ENCODE peak calls at places on chromosomes 6 and 20, in five cellular contexts. N is activated T-helper 1 cell treated with Interleukin-2 at 50 U/mL for 16 hours; K is stimulated activated naive CD4-positive, alpha-beta T cell; H is GM04504; B is GM03348. O is an unnamed sample.

GRCh38 chr20:14589383-14589782 is 252.0 kb upstream of the FLRT3 start:
- DNase-seq in H (no peak), N (no peak), K (no peak), B (no peak), O (no peak)

GRCh38 chr20:8132632-8133587 is 844 bp downstream of the PLCB1 start:
- DNase-seq in H (no peak), N (no peak), B (no peak), K (no peak), O (no peak)

GRCh38 chr6:26331809-26332226 is 33.2 kb upstream of the BTN3A2 start:
- DNase-seq in H (no peak), B (no peak), K (peak), N (no peak), O (no peak)

GRCh38 chr6:41937472-41937871 is 4.1 kb downstream of the CCND3 start:
- DNase-seq in B (no peak), K (no peak), N (no peak), H (no peak), O (no peak)

GRCh38 chr6:137873273-137873762 is 6.3 kb downstream of the TNFAIP3 start:
- DNase-seq in K (peak), H (no peak), B (peak), N (no peak), O (no peak)

GRCh38 chr6:43644940-43645612 is at the start of gene RSPH9:
- DNase-seq in B (peak), K (peak), N (peak), H (no peak), O (no peak)

GRCh38 chr6:154984146-154984545 is 11.0 kb upstream of the TIAM2 start:
- DNase-seq in N (no peak), B (no peak), K (no peak), H (no peak), O (no peak)

GRCh38 chr6:113352029-113352801 is 504.9 kb upstream of the MARCKS start:
- DNase-seq in K (no peak), B (peak), H (no peak), N (no peak), O (no peak)

GRCh38 chr20:63573739-63574131 is 304 bp downstream of the HELZ2 start:
- DNase-seq in K (peak), H (no peak), N (no peak), B (no peak), O (no peak)

GRCh38 chr6:26199773-26200728 is 112.8 kb downstream of the HFE start:
- DNase-seq in K (no peak), B (no peak), H (no peak), N (no peak), O (no peak)